ENCODE peak calls at places on chromosomes 7 and 10, in nine cellular contexts. Y is WERI-Rb-1; N is activated T-cell treated with anti-CD3 and anti-CD28 coated beads for 24 hours; R is IMR-90; G is stimulated activated CD4-positive, alpha-beta T cell treated with anti-CD3 and anti-CD28 coated beads, Interleukin-15, amount 100 ng/mL, for 1 hour; F is glomerular endothelial cell; J is NCI-H748 treated with DMSO at 0.1 percent for 48 hours; K is left lung; A is cardiac fibroblast. Q is an unnamed sample.

GRCh38 chr7:36806897-36807296 is 82.6 kb upstream of the AOAH start:
- DNase-seq in N (no peak), K (no peak), G (no peak), J (no peak), A (no peak), F (no peak), R (no peak), Y (no peak), Q (no peak)

GRCh38 chr10:131874991-131875451 is 25.8 kb upstream of the PPP2R2D start:
- DNase-seq in Y (peak), A (peak), N (peak), J (peak), F (peak), R (peak), K (peak), G (peak), Q (no peak)

GRCh38 chr7:47303014-47303694 is 278.8 kb downstream of the TNS3 start:
- DNase-seq in J (no peak), F (no peak), A (no peak), K (no peak), N (no peak), R (no peak), Y (no peak), G (no peak), Q (no peak)

GRCh38 chr10:114261116-114261515 is 22.1 kb downstream of the VWA2 start:
- DNase-seq in G (no peak), K (no peak), A (peak), J (no peak), F (no peak), N (no peak), Y (no peak), R (peak), Q (no peak)

GRCh38 chr10:126576336-126576735 is 94.2 kb downstream of the C10orf90 start:
- DNase-seq in Y (no peak), G (no peak), R (peak), J (no peak), F (no peak), N (no peak), K (no peak), A (peak), Q (no peak)

GRCh38 chr10:5234106-5234877 is 37.7 kb downstream of the AKR1C4 start:
- DNase-seq in N (no peak), K (no peak), R (peak), A (peak), J (no peak), F (no peak), G (no peak), Y (no peak), Q (no peak)

GRCh38 chr7:132249591-132249971 is 326.7 kb downstream of the PLXNA4 start:
- DNase-seq in K (no peak), A (peak), R (no peak), N (no peak), J (no peak), F (no peak), Y (peak), G (no peak), Q (no peak)

GRCh38 chr10:5611899-5612680 is 54.3 kb downstream of the ASB13 start:
- DNase-seq in R (no peak), G (no peak), N (no peak), F (no peak), Y (no peak), K (no peak), J (no peak), A (no peak), Q (no peak)

GRCh38 chr10:96840841-96841518 is 8.9 kb downstream of the LCOR start:
- DNase-seq in J (no peak), Y (no peak), R (peak), K (no peak), G (no peak), F (no peak), N (no peak), A (peak), Q (no peak)

GRCh38 chr7:149209518-149210269 is 14.3 kb downstream of the ZNF282 start:
- DNase-seq in A (peak), K (no peak), J (no peak), G (peak), R (peak), N (peak), Y (peak), F (no peak), Q (no peak)

GRCh38 chr10:129328531-129328930 is 138.5 kb upstream of the MGMT start:
- DNase-seq in A (peak), Y (no peak), R (peak), G (no peak), F (no peak), N (no peak), K (no peak), J (no peak), Q (no peak)

GRCh38 chr7:141992154-141992553 is 3.5 kb upstream of the MGAM start:
- DNase-seq in N (no peak), K (no peak), F (no peak), A (peak), R (no peak), Y (no peak), J (no peak), G (no peak), Q (no peak)

GRCh38 chr10:119807960-119808697 is 64.5 kb downstream of the MCMBP start:
- DNase-seq in N (no peak), G (no peak), Y (no peak), R (peak), A (peak), J (no peak), K (no peak), F (no peak), Q (no peak)

GRCh38 chr7:135558337-135558767 is 635 bp downstream of the NUP205 start:
- DNase-seq in R (peak), N (peak), G (peak), Y (peak), F (peak), J (peak), K (no peak), A (peak), Q (peak)

GRCh38 chr10:103936022-103936421 is 18.0 kb upstream of the STN1 start:
- DNase-seq in Y (no peak), F (no peak), N (no peak), A (no peak), G (no peak), R (no peak), J (no peak), K (no peak), Q (no peak)

GRCh38 chr10:73916761-73917470 is 6.0 kb downstream of the PLAU start:
- DNase-seq in G (no peak), J (no peak), N (no peak), R (peak), Y (no peak), F (no peak), K (no peak), A (no peak), Q (no peak)

GRCh38 chr10:119029613-119030420 is at the start of gene NANOS1:
- DNase-seq in N (no peak), R (peak), J (no peak), A (no peak), G (peak), K (peak), F (no peak), Y (peak), Q (no peak)

GRCh38 chr7:95004618-95005282 is 97.4 kb downstream of the PPP1R9A start:
- DNase-seq in R (no peak), K (no peak), A (no peak), F (no peak), G (no peak), J (no peak), Y (no peak), N (no peak), Q (no peak)

GRCh38 chr10:1070939-1071338 is 14.8 kb downstream of the WDR37 start:
- DNase-seq in R (peak), F (no peak), N (no peak), K (no peak), G (no peak), A (peak), Y (no peak), J (no peak), Q (no peak)

GRCh38 chr7:103073989-103074518 is 542 bp downstream of the FBXL13 start:
- DNase-seq in A (no peak), G (no peak), K (no peak), J (no peak), Y (no peak), R (no peak), F (no peak), N (no peak), Q (no peak)

GRCh38 chr7:30796105-30796869 is 25.1 kb downstream of the MINDY4 start:
- DNase-seq in A (peak), F (no peak), J (no peak), N (no peak), Y (no peak), G (no peak), K (no peak), R (peak), Q (no peak)

GRCh38 chr7:5211730-5212482 is 21.9 kb downstream of the WIPI2 start:
- DNase-seq in J (no peak), G (no peak), N (no peak), R (no peak), K (no peak), A (no peak), F (no peak), Y (no peak), Q (peak)

GRCh38 chr7:45347804-45348203 is 190.2 kb downstream of the RAMP3 start:
- DNase-seq in J (no peak), N (no peak), K (peak), G (no peak), F (no peak), Y (no peak), A (no peak), R (peak), Q (no peak)

GRCh38 chr10:3755440-3756359 is 29.3 kb downstream of the KLF6 start:
- DNase-seq in A (peak), G (no peak), F (peak), N (no peak), K (no peak), Y (no peak), R (peak), J (no peak), Q (no peak)

GRCh38 chr10:94108200-94108599 is 114.5 kb downstream of the PLCE1 start:
- DNase-seq in F (no peak), A (peak), N (no peak), R (peak), G (no peak), J (no peak), K (no peak), Y (no peak), Q (no peak)

GRCh38 chr10:131882151-131882550 is 18.7 kb upstream of the PPP2R2D start:
- DNase-seq in A (no peak), J (no peak), Y (no peak), R (no peak), F (no peak), K (peak), N (no peak), G (no peak), Q (peak)

GRCh38 chr10:76880931-76881330 is 756.7 kb downstream of the KCNMA1 start:
- DNase-seq in R (no peak), K (no peak), F (no peak), N (no peak), G (no peak), Y (no peak), A (no peak), J (no peak), Q (no peak)